ENCODE peak calls at places on chromosomes 7 and 10, in five cellular contexts. Q is ovary, V is heart left ventricle, H is astrocyte, T is IMR-90. J is an unnamed sample.

GRCh38 chr10:114142018-114142417 is 32.0 kb downstream of the CCDC186 start:
- DNase-seq in Q (no peak), V (no peak), H (no peak), T (no peak), J (no peak)

GRCh38 chr10:29386347-29386999 is 97.6 kb downstream of the LYZL1 start:
- DNase-seq in Q (no peak), V (no peak), H (peak; percentile 39), T (peak; percentile 33), J (no peak)

GRCh38 chr10:107971411-107971810 is 806.9 kb upstream of the SORCS1 start:
- DNase-seq in Q (no peak), V (no peak), H (peak; percentile 51), T (no peak), J (no peak)

GRCh38 chr10:70901276-70901878 is 13.0 kb upstream of the PCBD1 start:
- DNase-seq in Q (no peak), V (no peak), H (no peak), T (no peak), J (no peak)

GRCh38 chr7:139775829-139776266 is 1.9 kb downstream of the HIPK2 start:
- DNase-seq in Q (peak; percentile 46), V (peak; percentile 73), H (peak; percentile 60), T (peak; percentile 85), J (peak; percentile 60)

GRCh38 chr7:140003913-140004382 is 58.8 kb downstream of the PARP12 start:
- DNase-seq in Q (no peak), V (no peak), H (peak; percentile 26), T (peak; percentile 75), J (no peak)

GRCh38 chr10:72243822-72244437 is 27.9 kb upstream of the ASCC1 start:
- DNase-seq in Q (peak; percentile 55), V (peak; percentile 58), H (peak; percentile 70), T (peak; percentile 90), J (peak; percentile 56)

GRCh38 chr10:123044391-123044790 is 35.6 kb downstream of the ACADSB start:
- DNase-seq in Q (no peak), V (no peak), H (no peak), T (peak; percentile 5), J (no peak)

GRCh38 chr10:30687698-30688213 is 58.2 kb upstream of the LYZL2 start:
- DNase-seq in Q (no peak), V (peak; percentile 55), H (peak; percentile 45), T (peak; percentile 68), J (peak; percentile 77)

GRCh38 chr10:48246501-48246900 is 28.0 kb downstream of the FRMPD2 start:
- DNase-seq in Q (no peak), V (no peak), H (no peak), T (no peak), J (no peak)

GRCh38 chr10:67573484-67573883 is 122.5 kb downstream of the CTNNA3 start:
- DNase-seq in Q (no peak), V (no peak), H (no peak), T (no peak), J (no peak)

GRCh38 chr10:117980216-117980615 is 66.5 kb downstream of the RAB11FIP2 start:
- DNase-seq in Q (no peak), V (no peak), H (peak; percentile 81), T (peak; percentile 87), J (no peak)

GRCh38 chr7:134462337-134462925 is 3.5 kb upstream of the AKR1B1 start:
- DNase-seq in Q (no peak), V (no peak), H (peak; percentile 85), T (peak; percentile 87), J (no peak)

GRCh38 chr10:1673568-1674345 is 63.6 kb downstream of the ADARB2 start:
- DNase-seq in Q (no peak), V (no peak), H (no peak), T (no peak), J (no peak)

GRCh38 chr7:53768191-53768590 is 732.8 kb downstream of the POM121L12 start:
- DNase-seq in Q (no peak), V (no peak), H (no peak), T (no peak), J (no peak)

GRCh38 chr7:98418271-98418635 is 17.4 kb upstream of the BAIAP2L1 start:
- DNase-seq in Q (no peak), V (no peak), H (peak; percentile 79), T (peak; percentile 33), J (no peak)

GRCh38 chr7:101315336-101315735 is 6.3 kb downstream of the IFT22 start:
- DNase-seq in Q (no peak), V (no peak), H (peak; percentile 14), T (peak; percentile 49), J (no peak)

GRCh38 chr7:40799-41750 is 151.3 kb upstream of the FAM20C start:
- DNase-seq in Q (peak; percentile 6), V (no peak), H (no peak), T (no peak), J (peak; percentile 49)
- TF ChIP-seq CTCF in Q (no peak), V (no peak), H (no peak), T (no peak), J (no peak)

GRCh38 chr7:155283565-155284194 is 14.0 kb upstream of the INSIG1 start:
- DNase-seq in Q (no peak), V (no peak), H (no peak), T (no peak), J (no peak)

GRCh38 chr7:155280446-155281410 is 16.9 kb upstream of the INSIG1 start:
- DNase-seq in Q (no peak), V (no peak), H (no peak), T (no peak), J (no peak)

GRCh38 chr7:155282671-155283070 is 15.0 kb upstream of the INSIG1 start:
- DNase-seq in Q (no peak), V (peak; percentile 61), H (no peak), T (no peak), J (peak; percentile 70)

GRCh38 chr7:155279787-155280445 is 17.8 kb upstream of the INSIG1 start:
- DNase-seq in Q (no peak), V (no peak), H (no peak), T (no peak), J (no peak)

GRCh38 chr7:155281411-155281969 is 16.2 kb upstream of the INSIG1 start:
- DNase-seq in Q (no peak), V (no peak), H (no peak), T (no peak), J (no peak)
- TF ChIP-seq CTCF in Q (no peak), V (no peak), H (no peak), T (no peak), J (no peak)

GRCh38 chr10:110972231-110973134 is 53.1 kb downstream of the SHOC2 start:
- DNase-seq in Q (no peak), V (no peak), H (no peak), T (no peak), J (no peak)
- TF ChIP-seq CTCF in Q (no peak), V (no peak), H (no peak), T (no peak), J (no peak)

GRCh38 chr10:103737735-103738367 is 117.5 kb downstream of the SH3PXD2A start:
- DNase-seq in Q (no peak), V (no peak), H (no peak), T (no peak), J (no peak)
- TF ChIP-seq CTCF in Q (no peak), V (no peak), H (no peak), T (no peak), J (no peak)

GRCh38 chr10:86365346-86366032 is 1.1 kb downstream of the GRID1 start:
- DNase-seq in Q (no peak), V (no peak), H (no peak), T (no peak), J (no peak)
- TF ChIP-seq CTCF in Q (no peak), V (no peak), H (no peak), T (no peak), J (no peak)

GRCh38 chr10:4648968-4649367 is 177.0 kb upstream of the AKR1E2 start:
- DNase-seq in Q (no peak), V (no peak), H (no peak), T (no peak), J (no peak)

GRCh38 chr10:4651404-4652037 is 174.5 kb upstream of the AKR1E2 start:
- DNase-seq in Q (no peak), V (no peak), H (peak; percentile 27), T (no peak), J (no peak)

GRCh38 chr10:4652111-4653010 is 173.6 kb upstream of the AKR1E2 start:
- DNase-seq in Q (no peak), V (no peak), H (no peak), T (no peak), J (no peak)

GRCh38 chr10:4650109-4650508 is 175.9 kb upstream of the AKR1E2 start:
- DNase-seq in Q (no peak), V (no peak), H (peak; percentile 46), T (peak; percentile 66), J (no peak)

GRCh38 chr10:4650572-4650971 is 175.4 kb upstream of the AKR1E2 start:
- DNase-seq in Q (no peak), V (no peak), H (no peak), T (peak; percentile 75), J (no peak)
- TF ChIP-seq CTCF in Q (no peak), V (no peak), H (no peak), T (no peak), J (no peak)

DNA sequence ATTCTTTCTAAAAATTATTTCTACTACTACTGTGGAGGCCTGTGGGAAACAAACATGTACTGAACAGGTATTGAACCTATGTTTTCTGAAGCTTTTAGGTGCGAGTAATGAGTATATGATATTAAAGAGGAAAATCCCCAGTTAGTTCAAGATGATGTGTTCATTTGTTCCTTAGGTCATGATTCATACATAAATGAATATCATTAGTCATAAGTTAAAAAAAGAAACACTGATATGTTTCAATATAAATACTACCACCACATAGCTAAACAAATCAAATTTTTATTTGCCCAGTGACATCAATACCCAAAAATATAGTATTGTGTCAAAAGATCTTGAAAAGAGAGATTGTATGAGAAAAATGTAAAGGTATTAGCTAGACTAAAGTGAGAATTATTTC is 210.7 kb upstream of the GNAI1 start:
- DNase-seq in Q (no peak), V (no peak), H (no peak), T (peak; percentile 75), J (no peak)
- TF ChIP-seq CTCF in Q (no peak), V (no peak), H (no peak), T (no peak), J (no peak)

GRCh38 chr7:71638108-71638507 is 506.2 kb downstream of the GALNT17 start:
- DNase-seq in Q (no peak), V (no peak), H (no peak), T (no peak), J (no peak)

GRCh38 chr7:71636329-71636728 is 504.4 kb downstream of the GALNT17 start:
- DNase-seq in Q (no peak), V (no peak), H (peak; percentile 40), T (no peak), J (no peak)

GRCh38 chr7:71633571-71634008 is 501.6 kb downstream of the GALNT17 start:
- DNase-seq in Q (no peak), V (no peak), H (peak; percentile 95), T (peak; percentile 3), J (no peak)

DNA sequence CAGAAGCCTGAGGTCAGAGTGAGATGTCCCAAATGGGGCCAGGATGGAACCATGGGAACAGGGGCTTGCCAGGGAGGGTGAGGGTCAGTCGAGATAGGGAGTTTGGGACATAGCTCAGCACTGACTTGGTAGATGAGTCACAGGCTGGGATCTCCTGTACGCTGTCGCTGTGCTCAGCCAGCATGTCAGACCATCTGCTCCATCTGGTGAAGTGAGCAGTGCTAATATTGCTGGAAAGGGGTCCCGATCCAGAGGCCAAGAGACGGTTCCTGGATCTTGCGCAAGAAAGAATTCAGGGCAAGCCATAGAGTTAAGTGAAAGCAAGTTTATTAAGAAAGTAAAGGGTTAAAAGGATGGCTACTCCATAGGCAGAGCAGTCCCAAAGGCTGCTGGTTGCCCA is 505.6 kb downstream of the GALNT17 start:
- DNase-seq in Q (no peak), V (no peak), H (peak; percentile 85), T (no peak), J (no peak)
- TF ChIP-seq CTCF in Q (no peak), V (no peak), H (no peak), T (no peak), J (no peak)

J was measured in lower lobe of right lung.